ENCODE peak calls at places on chromosomes 6 and 20, in six cellular contexts. One of them, this sample, is unnamed.

GRCh38 chr6:97669191-97669651 is 386.2 kb upstream of the MMS22L start:
- DNase-seq in right cardiac atrium: peak
- DNase-seq in AG04449: no peak
- DNase-seq in K562: no peak
- DNase-seq in foreskin melanocyte: no peak
- DNase-seq in SK-N-MC: no peak
- DNase-seq in this sample: no peak

GRCh38 chr20:9485614-9486325 is 28.6 kb upstream of the LAMP5 start:
- DNase-seq in right cardiac atrium: no peak
- DNase-seq in AG04449: no peak
- DNase-seq in K562: no peak
- DNase-seq in foreskin melanocyte: no peak
- DNase-seq in SK-N-MC: no peak
- DNase-seq in this sample: no peak

GRCh38 chr6:53119349-53119748 is 29.3 kb downstream of the GCM1 start:
- DNase-seq in foreskin melanocyte: no peak
- DNase-seq in SK-N-MC: no peak
- DNase-seq in K562: no peak
- DNase-seq in AG04449: no peak
- DNase-seq in right cardiac atrium: no peak
- DNase-seq in this sample: no peak

GRCh38 chr6:89284963-89285735 is 29.9 kb downstream of the GABRR2 start:
- DNase-seq in right cardiac atrium: no peak
- DNase-seq in AG04449: no peak
- DNase-seq in SK-N-MC: no peak
- DNase-seq in foreskin melanocyte: no peak
- DNase-seq in K562: no peak
- DNase-seq in this sample: peak

GRCh38 chr6:167401525-167402194 is 76.8 kb downstream of the TTLL2 start:
- DNase-seq in foreskin melanocyte: no peak
- DNase-seq in K562: no peak
- DNase-seq in AG04449: no peak
- DNase-seq in right cardiac atrium: no peak
- DNase-seq in SK-N-MC: no peak
- DNase-seq in this sample: no peak

GRCh38 chr6:12815884-12816600 is 99.5 kb downstream of the PHACTR1 start:
- DNase-seq in right cardiac atrium: no peak
- DNase-seq in foreskin melanocyte: no peak
- DNase-seq in K562: no peak
- DNase-seq in AG04449: no peak
- DNase-seq in SK-N-MC: no peak
- DNase-seq in this sample: no peak

GRCh38 chr6:42452171-42453026 is 673 bp upstream of the TRERF1 start:
- DNase-seq in foreskin melanocyte: peak
- DNase-seq in K562: peak
- DNase-seq in SK-N-MC: no peak
- DNase-seq in right cardiac atrium: peak
- DNase-seq in AG04449: no peak
- DNase-seq in this sample: peak

GRCh38 chr20:59829415-59830106 is 103.9 kb downstream of the SYCP2 start:
- DNase-seq in K562: no peak
- DNase-seq in SK-N-MC: no peak
- DNase-seq in foreskin melanocyte: no peak
- DNase-seq in right cardiac atrium: no peak
- DNase-seq in AG04449: no peak
- DNase-seq in this sample: no peak

GRCh38 chr6:40328376-40328987 is 258.7 kb downstream of the LRFN2 start:
- DNase-seq in AG04449: no peak
- DNase-seq in SK-N-MC: no peak
- DNase-seq in right cardiac atrium: no peak
- DNase-seq in foreskin melanocyte: no peak
- DNase-seq in K562: peak
- DNase-seq in this sample: no peak

GRCh38 chr6:127582777-127583462 is 5.9 kb downstream of the C6orf58 start:
- DNase-seq in K562: no peak
- DNase-seq in AG04449: peak
- DNase-seq in foreskin melanocyte: peak
- DNase-seq in SK-N-MC: no peak
- DNase-seq in right cardiac atrium: no peak
- DNase-seq in this sample: no peak

GRCh38 chr20:19098806-19099578 is 113.5 kb upstream of the SLC24A3 start:
- DNase-seq in foreskin melanocyte: no peak
- DNase-seq in K562: no peak
- DNase-seq in AG04449: no peak
- DNase-seq in right cardiac atrium: no peak
- DNase-seq in SK-N-MC: no peak
- DNase-seq in this sample: no peak

GRCh38 chr6:11535801-11536230 is 1.7 kb upstream of the TMEM170B start:
- DNase-seq in SK-N-MC: no peak
- DNase-seq in right cardiac atrium: no peak
- DNase-seq in foreskin melanocyte: peak
- DNase-seq in K562: no peak
- DNase-seq in AG04449: no peak
- DNase-seq in this sample: no peak

GRCh38 chr6:17311595-17312311 is 30.6 kb downstream of the RBM24 start:
- DNase-seq in right cardiac atrium: no peak
- DNase-seq in K562: peak
- DNase-seq in AG04449: no peak
- DNase-seq in SK-N-MC: no peak
- DNase-seq in foreskin melanocyte: no peak
- DNase-seq in this sample: no peak

GRCh38 chr20:24194133-24194532 is 205.6 kb upstream of the GGTLC1 start:
- DNase-seq in K562: no peak
- DNase-seq in SK-N-MC: no peak
- DNase-seq in AG04449: no peak
- DNase-seq in foreskin melanocyte: no peak
- DNase-seq in right cardiac atrium: no peak
- DNase-seq in this sample: no peak

GRCh38 chr6:122931916-122932315 is 64.1 kb upstream of the CLVS2 start:
- DNase-seq in AG04449: no peak
- DNase-seq in foreskin melanocyte: no peak
- DNase-seq in SK-N-MC: no peak
- DNase-seq in right cardiac atrium: no peak
- DNase-seq in K562: no peak
- DNase-seq in this sample: no peak

GRCh38 chr20:43681991-43682410 is 15.1 kb downstream of the MYBL2 start:
- DNase-seq in K562: no peak
- DNase-seq in AG04449: no peak
- DNase-seq in foreskin melanocyte: no peak
- DNase-seq in SK-N-MC: no peak
- DNase-seq in right cardiac atrium: no peak
- DNase-seq in this sample: no peak

GRCh38 chr6:83071023-83071422 is 3.6 kb downstream of the DOP1A start:
- DNase-seq in AG04449: no peak
- DNase-seq in K562: no peak
- DNase-seq in foreskin melanocyte: no peak
- DNase-seq in right cardiac atrium: no peak
- DNase-seq in SK-N-MC: no peak
- DNase-seq in this sample: no peak

GRCh38 chr6:17725083-17725482 is 18.4 kb upstream of the NUP153 start:
- DNase-seq in right cardiac atrium: peak
- DNase-seq in AG04449: no peak
- DNase-seq in SK-N-MC: peak
- DNase-seq in foreskin melanocyte: no peak
- DNase-seq in K562: peak
- DNase-seq in this sample: no peak

GRCh38 chr6:151324079-151324825 is 67.1 kb downstream of the ZBTB2 start:
- DNase-seq in K562: peak
- DNase-seq in SK-N-MC: peak
- DNase-seq in AG04449: peak
- DNase-seq in foreskin melanocyte: peak
- DNase-seq in right cardiac atrium: peak
- DNase-seq in this sample: peak

GRCh38 chr6:152094992-152095592 is 287.6 kb downstream of the ESR1 start:
- DNase-seq in SK-N-MC: no peak
- DNase-seq in AG04449: peak
- DNase-seq in foreskin melanocyte: peak
- DNase-seq in K562: peak
- DNase-seq in right cardiac atrium: peak
- DNase-seq in this sample: peak

GRCh38 chr6:45845546-45845945 is 170.1 kb downstream of the CLIC5 start:
- DNase-seq in SK-N-MC: peak
- DNase-seq in K562: no peak
- DNase-seq in right cardiac atrium: no peak
- DNase-seq in AG04449: peak
- DNase-seq in foreskin melanocyte: no peak
- DNase-seq in this sample: no peak

GRCh38 chr20:49186535-49187329 is 1.4 kb downstream of the STAU1 start:
- DNase-seq in K562: peak
- DNase-seq in SK-N-MC: no peak
- DNase-seq in AG04449: no peak
- DNase-seq in right cardiac atrium: peak
- DNase-seq in foreskin melanocyte: peak
- DNase-seq in this sample: peak

GRCh38 chr20:58137651-58138265 is 90.7 kb downstream of the ANKRD60 start:
- DNase-seq in SK-N-MC: no peak
- DNase-seq in K562: no peak
- DNase-seq in AG04449: no peak
- DNase-seq in right cardiac atrium: no peak
- DNase-seq in foreskin melanocyte: no peak
- DNase-seq in this sample: no peak

GRCh38 chr6:2658788-2659187 is 91.9 kb downstream of the MYLK4 start:
- DNase-seq in foreskin melanocyte: peak
- DNase-seq in K562: no peak
- DNase-seq in right cardiac atrium: no peak
- DNase-seq in SK-N-MC: no peak
- DNase-seq in AG04449: no peak
- DNase-seq in this sample: no peak

GRCh38 chr6:36929607-36930006 is 24.9 kb upstream of the PI16 start:
- DNase-seq in AG04449: no peak
- DNase-seq in right cardiac atrium: no peak
- DNase-seq in SK-N-MC: no peak
- DNase-seq in foreskin melanocyte: peak
- DNase-seq in K562: no peak
- DNase-seq in this sample: no peak

GRCh38 chr20:50815162-50815989 is 20.5 kb downstream of the BCAS4 start:
- DNase-seq in right cardiac atrium: no peak
- DNase-seq in K562: no peak
- DNase-seq in foreskin melanocyte: no peak
- DNase-seq in AG04449: peak
- DNase-seq in SK-N-MC: no peak
- DNase-seq in this sample: no peak

GRCh38 chr6:104648347-104648746 is 211.4 kb downstream of the HACE1 start:
- DNase-seq in SK-N-MC: no peak
- DNase-seq in AG04449: no peak
- DNase-seq in right cardiac atrium: no peak
- DNase-seq in foreskin melanocyte: no peak
- DNase-seq in K562: no peak
- DNase-seq in this sample: no peak

GRCh38 chr6:9399916-9400315 is 964.6 kb upstream of the SLC35B3 start:
- DNase-seq in foreskin melanocyte: no peak
- DNase-seq in AG04449: no peak
- DNase-seq in SK-N-MC: no peak
- DNase-seq in K562: no peak
- DNase-seq in right cardiac atrium: no peak
- DNase-seq in this sample: no peak

GRCh38 chr20:4776079-4776630 is 54.4 kb downstream of the PRND start:
- DNase-seq in right cardiac atrium: no peak
- DNase-seq in K562: no peak
- DNase-seq in foreskin melanocyte: no peak
- DNase-seq in SK-N-MC: no peak
- DNase-seq in AG04449: no peak
- DNase-seq in this sample: no peak

GRCh38 chr6:143806282-143807102 is 36.6 kb upstream of the LTV1 start:
- DNase-seq in foreskin melanocyte: peak
- DNase-seq in right cardiac atrium: peak
- DNase-seq in AG04449: no peak
- DNase-seq in K562: peak
- DNase-seq in SK-N-MC: no peak
- DNase-seq in this sample: no peak

GRCh38 chr6:43468748-43469681 is 8.4 kb upstream of the TJAP1 start:
- DNase-seq in AG04449: no peak
- DNase-seq in foreskin melanocyte: no peak
- DNase-seq in right cardiac atrium: no peak
- DNase-seq in K562: no peak
- DNase-seq in SK-N-MC: no peak
- DNase-seq in this sample: no peak

GRCh38 chr6:167567142-167568033 is 242.5 kb downstream of the TTLL2 start:
- DNase-seq in AG04449: no peak
- DNase-seq in K562: no peak
- DNase-seq in foreskin melanocyte: peak
- DNase-seq in SK-N-MC: no peak
- DNase-seq in right cardiac atrium: peak
- DNase-seq in this sample: peak

GRCh38 chr6:46816626-46817025 is 23.4 kb downstream of the MEP1A start:
- DNase-seq in AG04449: no peak
- DNase-seq in K562: no peak
- DNase-seq in foreskin melanocyte: no peak
- DNase-seq in SK-N-MC: no peak
- DNase-seq in right cardiac atrium: no peak
- DNase-seq in this sample: no peak

GRCh38 chr6:57313711-57314471 is 3.5 kb upstream of the PRIM2 start:
- DNase-seq in right cardiac atrium: peak
- DNase-seq in SK-N-MC: peak
- DNase-seq in K562: peak
- DNase-seq in AG04449: peak
- DNase-seq in foreskin melanocyte: peak
- DNase-seq in this sample: no peak

GRCh38 chr6:22173311-22173710 is 123.5 kb downstream of the PRL start:
- DNase-seq in foreskin melanocyte: no peak
- DNase-seq in K562: no peak
- DNase-seq in AG04449: no peak
- DNase-seq in right cardiac atrium: no peak
- DNase-seq in SK-N-MC: no peak
- DNase-seq in this sample: no peak

This sample was measured in sciatic nerve.